ENCODE peak calls at places on chromosomes 5 and 9, in ten cellular contexts. One of them, this sample, is unnamed.

GRCh38 chr5:74017112-74017511 is 391.1 kb downstream of the ARHGEF28 start:
- DNase-seq in cardiac muscle cell: peak; percentile 10
- DNase-seq in CD8-positive, alpha-beta T cell: no peak
- DNase-seq in body of pancreas: no peak
- DNase-seq in endothelial cell of umbilical vein: no peak
- DNase-seq in CD4-positive, alpha-beta T cell: no peak
- DNase-seq in pancreas: no peak
- DNase-seq in effector memory CD4-positive, alpha-beta T cell: no peak
- DNase-seq in A549: no peak
- DNase-seq in colonic mucosa: no peak
- DNase-seq in this sample: no peak

GRCh38 chr9:72557549-72557948 is 36.1 kb downstream of the TMC1 start:
- DNase-seq in cardiac muscle cell: peak; percentile 78
- DNase-seq in CD8-positive, alpha-beta T cell: no peak
- DNase-seq in body of pancreas: peak; percentile 79
- DNase-seq in endothelial cell of umbilical vein: peak; percentile 49
- DNase-seq in CD4-positive, alpha-beta T cell: no peak
- DNase-seq in pancreas: no peak
- DNase-seq in effector memory CD4-positive, alpha-beta T cell: no peak
- DNase-seq in A549: peak; percentile 98
- DNase-seq in colonic mucosa: no peak
- DNase-seq in this sample: no peak

GRCh38 chr5:139146809-139147742 is 51.1 kb downstream of the SIL1 start:
- DNase-seq in cardiac muscle cell: peak; percentile 51
- DNase-seq in CD8-positive, alpha-beta T cell: no peak
- DNase-seq in body of pancreas: no peak
- DNase-seq in endothelial cell of umbilical vein: no peak
- DNase-seq in CD4-positive, alpha-beta T cell: no peak
- DNase-seq in pancreas: no peak
- DNase-seq in effector memory CD4-positive, alpha-beta T cell: no peak
- DNase-seq in A549: no peak
- DNase-seq in colonic mucosa: no peak
- DNase-seq in this sample: no peak

GRCh38 chr9:90821697-90822096 is 20.1 kb downstream of the SYK start:
- DNase-seq in cardiac muscle cell: no peak
- DNase-seq in CD8-positive, alpha-beta T cell: no peak
- DNase-seq in body of pancreas: no peak
- DNase-seq in endothelial cell of umbilical vein: no peak
- DNase-seq in CD4-positive, alpha-beta T cell: no peak
- DNase-seq in pancreas: no peak
- DNase-seq in effector memory CD4-positive, alpha-beta T cell: no peak
- DNase-seq in A549: no peak
- DNase-seq in colonic mucosa: no peak
- DNase-seq in this sample: no peak

GRCh38 chr9:99431103-99431502 is 209.0 kb downstream of the SEC61B start:
- DNase-seq in cardiac muscle cell: peak; percentile 62
- DNase-seq in CD8-positive, alpha-beta T cell: no peak
- DNase-seq in body of pancreas: no peak
- DNase-seq in endothelial cell of umbilical vein: peak; percentile 87
- DNase-seq in CD4-positive, alpha-beta T cell: no peak
- DNase-seq in pancreas: no peak
- DNase-seq in effector memory CD4-positive, alpha-beta T cell: no peak
- DNase-seq in A549: no peak
- DNase-seq in colonic mucosa: no peak
- DNase-seq in this sample: no peak

GRCh38 chr5:959581-960531 is 48.7 kb upstream of the NKD2 start:
- DNase-seq in cardiac muscle cell: no peak
- DNase-seq in CD8-positive, alpha-beta T cell: no peak
- DNase-seq in body of pancreas: no peak
- DNase-seq in endothelial cell of umbilical vein: no peak
- DNase-seq in CD4-positive, alpha-beta T cell: no peak
- DNase-seq in pancreas: no peak
- DNase-seq in effector memory CD4-positive, alpha-beta T cell: no peak
- DNase-seq in A549: no peak
- DNase-seq in colonic mucosa: no peak
- DNase-seq in this sample: no peak

GRCh38 chr5:73985145-73985544 is 359.1 kb downstream of the ARHGEF28 start:
- DNase-seq in cardiac muscle cell: peak; percentile 55
- DNase-seq in CD8-positive, alpha-beta T cell: no peak
- DNase-seq in body of pancreas: no peak
- DNase-seq in endothelial cell of umbilical vein: peak; percentile 59
- DNase-seq in CD4-positive, alpha-beta T cell: no peak
- DNase-seq in pancreas: no peak
- DNase-seq in effector memory CD4-positive, alpha-beta T cell: no peak
- DNase-seq in A549: peak; percentile 31
- DNase-seq in colonic mucosa: no peak
- DNase-seq in this sample: no peak

GRCh38 chr5:132001647-132002561 is 9.6 kb downstream of the ACSL6 start:
- DNase-seq in cardiac muscle cell: peak; percentile 25
- DNase-seq in CD8-positive, alpha-beta T cell: no peak
- DNase-seq in body of pancreas: peak; percentile 47
- DNase-seq in endothelial cell of umbilical vein: no peak
- DNase-seq in CD4-positive, alpha-beta T cell: no peak
- DNase-seq in pancreas: peak; percentile 17
- DNase-seq in effector memory CD4-positive, alpha-beta T cell: no peak
- DNase-seq in A549: no peak
- DNase-seq in colonic mucosa: no peak
- DNase-seq in this sample: no peak

GRCh38 chr5:134845335-134845851 is 375 bp upstream of the C5orf24 start:
- DNase-seq in cardiac muscle cell: peak; percentile 37
- DNase-seq in CD8-positive, alpha-beta T cell: no peak
- DNase-seq in body of pancreas: no peak
- DNase-seq in endothelial cell of umbilical vein: no peak
- DNase-seq in CD4-positive, alpha-beta T cell: no peak
- DNase-seq in pancreas: no peak
- DNase-seq in effector memory CD4-positive, alpha-beta T cell: no peak
- DNase-seq in A549: no peak
- DNase-seq in colonic mucosa: no peak
- DNase-seq in this sample: no peak

GRCh38 chr5:134840811-134841210 is 5.0 kb upstream of the C5orf24 start:
- DNase-seq in cardiac muscle cell: no peak
- DNase-seq in CD8-positive, alpha-beta T cell: no peak
- DNase-seq in body of pancreas: no peak
- DNase-seq in endothelial cell of umbilical vein: no peak
- DNase-seq in CD4-positive, alpha-beta T cell: no peak
- DNase-seq in pancreas: no peak
- DNase-seq in effector memory CD4-positive, alpha-beta T cell: no peak
- DNase-seq in A549: no peak
- DNase-seq in colonic mucosa: no peak
- DNase-seq in this sample: no peak

GRCh38 chr5:134846641-134846960 is 833 bp downstream of the C5orf24 start:
- DNase-seq in cardiac muscle cell: peak; percentile 27
- DNase-seq in CD8-positive, alpha-beta T cell: no peak
- DNase-seq in body of pancreas: no peak
- DNase-seq in endothelial cell of umbilical vein: peak; percentile 63
- DNase-seq in CD4-positive, alpha-beta T cell: no peak
- DNase-seq in pancreas: no peak
- DNase-seq in effector memory CD4-positive, alpha-beta T cell: peak; percentile 5
- DNase-seq in A549: no peak
- DNase-seq in colonic mucosa: no peak
- DNase-seq in this sample: no peak

GRCh38 chr5:134844252-134844651 is 1.5 kb upstream of the C5orf24 start:
- DNase-seq in cardiac muscle cell: no peak
- DNase-seq in CD8-positive, alpha-beta T cell: no peak
- DNase-seq in body of pancreas: no peak
- DNase-seq in endothelial cell of umbilical vein: no peak
- DNase-seq in CD4-positive, alpha-beta T cell: no peak
- DNase-seq in pancreas: no peak
- DNase-seq in effector memory CD4-positive, alpha-beta T cell: no peak
- DNase-seq in A549: no peak
- DNase-seq in colonic mucosa: no peak
- DNase-seq in this sample: no peak

GRCh38 chr5:134845852-134846640 is at the start of gene C5orf24:
- DNase-seq in cardiac muscle cell: peak; percentile 98
- DNase-seq in CD8-positive, alpha-beta T cell: peak; percentile 82
- DNase-seq in body of pancreas: peak; percentile 97
- DNase-seq in endothelial cell of umbilical vein: peak; percentile 98
- DNase-seq in CD4-positive, alpha-beta T cell: peak; percentile 87
- DNase-seq in pancreas: peak; percentile 95
- DNase-seq in effector memory CD4-positive, alpha-beta T cell: peak; percentile 86
- DNase-seq in A549: peak; percentile 96
- DNase-seq in colonic mucosa: peak; percentile 91
- DNase-seq in this sample: peak; percentile 89
- H3K27ac ChIP-seq in cardiac muscle cell: peak within 1 kb of the TSS; percentile 98
- H3K27ac ChIP-seq in CD8-positive, alpha-beta T cell: peak within 1 kb of the TSS; percentile 84
- H3K27ac ChIP-seq in body of pancreas: peak within 1 kb of the TSS; percentile 97
- H3K27ac ChIP-seq in endothelial cell of umbilical vein: peak within 1 kb of the TSS; percentile 90
- H3K27ac ChIP-seq in CD4-positive, alpha-beta T cell: peak within 1 kb of the TSS; percentile 87
- H3K27ac ChIP-seq in pancreas: peak within 1 kb of the TSS; percentile 81
- H3K27ac ChIP-seq in effector memory CD4-positive, alpha-beta T cell: peak within 1 kb of the TSS; percentile 95
- H3K27ac ChIP-seq in A549: peak within 1 kb of the TSS; percentile 94
- H3K27ac ChIP-seq in colonic mucosa: peak within 1 kb of the TSS; percentile 97
- H3K27ac ChIP-seq in this sample: peak within 1 kb of the TSS; percentile 96

GRCh38 chr5:172796306-172796705 is 25.3 kb upstream of the DUSP1 start:
- DNase-seq in cardiac muscle cell: no peak
- DNase-seq in CD8-positive, alpha-beta T cell: no peak
- DNase-seq in body of pancreas: no peak
- DNase-seq in endothelial cell of umbilical vein: no peak
- DNase-seq in CD4-positive, alpha-beta T cell: no peak
- DNase-seq in pancreas: no peak
- DNase-seq in effector memory CD4-positive, alpha-beta T cell: no peak
- DNase-seq in A549: no peak
- DNase-seq in colonic mucosa: no peak
- DNase-seq in this sample: no peak

GRCh38 chr5:172799416-172799815 is 28.4 kb upstream of the DUSP1 start:
- DNase-seq in cardiac muscle cell: no peak
- DNase-seq in CD8-positive, alpha-beta T cell: no peak
- DNase-seq in body of pancreas: no peak
- DNase-seq in endothelial cell of umbilical vein: no peak
- DNase-seq in CD4-positive, alpha-beta T cell: no peak
- DNase-seq in pancreas: no peak
- DNase-seq in effector memory CD4-positive, alpha-beta T cell: no peak
- DNase-seq in A549: no peak
- DNase-seq in colonic mucosa: no peak
- DNase-seq in this sample: no peak

GRCh38 chr5:172798422-172799215 is 27.6 kb upstream of the DUSP1 start:
- DNase-seq in cardiac muscle cell: peak; percentile 80
- DNase-seq in CD8-positive, alpha-beta T cell: no peak
- DNase-seq in body of pancreas: no peak
- DNase-seq in endothelial cell of umbilical vein: peak; percentile 71
- DNase-seq in CD4-positive, alpha-beta T cell: no peak
- DNase-seq in pancreas: no peak
- DNase-seq in effector memory CD4-positive, alpha-beta T cell: no peak
- DNase-seq in A549: peak; percentile 69
- DNase-seq in colonic mucosa: no peak
- DNase-seq in this sample: peak; percentile 49

GRCh38 chr5:172795401-172795977 is 24.5 kb upstream of the DUSP1 start:
- DNase-seq in cardiac muscle cell: peak; percentile 100
- DNase-seq in CD8-positive, alpha-beta T cell: no peak
- DNase-seq in body of pancreas: peak; percentile 74
- DNase-seq in endothelial cell of umbilical vein: peak; percentile 96
- DNase-seq in CD4-positive, alpha-beta T cell: no peak
- DNase-seq in pancreas: no peak
- DNase-seq in effector memory CD4-positive, alpha-beta T cell: no peak
- DNase-seq in A549: peak; percentile 42
- DNase-seq in colonic mucosa: peak; percentile 70
- DNase-seq in this sample: peak; percentile 93

DNA sequence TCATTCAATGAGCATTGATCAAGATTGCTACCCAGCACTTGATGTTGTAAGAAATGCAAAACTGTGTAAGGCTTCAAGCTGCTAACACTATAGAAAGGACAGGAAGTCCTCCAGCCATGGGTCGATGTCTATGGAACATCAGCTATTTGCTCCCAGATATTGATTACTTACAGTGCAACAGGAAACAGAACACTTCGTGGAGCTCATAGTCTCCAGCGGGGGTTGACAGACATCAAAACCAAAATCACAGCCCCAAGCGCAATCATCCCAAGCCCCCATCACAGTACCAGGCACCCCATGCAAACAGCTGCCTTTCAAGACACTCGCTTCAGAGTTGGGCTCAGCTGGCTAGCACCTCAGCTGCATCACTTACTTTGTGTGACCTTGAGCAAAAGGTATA is 26.8 kb upstream of the DUSP1 start:
- DNase-seq in cardiac muscle cell: no peak
- DNase-seq in CD8-positive, alpha-beta T cell: no peak
- DNase-seq in body of pancreas: no peak
- DNase-seq in endothelial cell of umbilical vein: no peak
- DNase-seq in CD4-positive, alpha-beta T cell: no peak
- DNase-seq in pancreas: no peak
- DNase-seq in effector memory CD4-positive, alpha-beta T cell: no peak
- DNase-seq in A549: no peak
- DNase-seq in colonic mucosa: no peak
- DNase-seq in this sample: no peak
- H3K27ac ChIP-seq in cardiac muscle cell: no peak overlapping the region
- H3K27ac ChIP-seq in CD8-positive, alpha-beta T cell: no peak overlapping the region
- H3K27ac ChIP-seq in body of pancreas: peak overlapping the region; percentile 72
- H3K27ac ChIP-seq in endothelial cell of umbilical vein: peak overlapping the region; percentile 77
- H3K27ac ChIP-seq in CD4-positive, alpha-beta T cell: no peak overlapping the region
- H3K27ac ChIP-seq in pancreas: no peak overlapping the region
- H3K27ac ChIP-seq in effector memory CD4-positive, alpha-beta T cell: no peak overlapping the region
- H3K27ac ChIP-seq in A549: peak overlapping the region; percentile 72
- H3K27ac ChIP-seq in colonic mucosa: peak overlapping the region; percentile 45
- H3K27ac ChIP-seq in this sample: peak overlapping the region; percentile 78

GRCh38 chr9:95128177-95128524 is 189.4 kb downstream of the FANCC start:
- DNase-seq in cardiac muscle cell: no peak
- DNase-seq in CD8-positive, alpha-beta T cell: no peak
- DNase-seq in body of pancreas: no peak
- DNase-seq in endothelial cell of umbilical vein: no peak
- DNase-seq in CD4-positive, alpha-beta T cell: no peak
- DNase-seq in pancreas: no peak
- DNase-seq in effector memory CD4-positive, alpha-beta T cell: no peak
- DNase-seq in A549: no peak
- DNase-seq in colonic mucosa: no peak
- DNase-seq in this sample: no peak

GRCh38 chr9:95126739-95127138 is 190.8 kb downstream of the FANCC start:
- DNase-seq in cardiac muscle cell: no peak
- DNase-seq in CD8-positive, alpha-beta T cell: no peak
- DNase-seq in body of pancreas: no peak
- DNase-seq in endothelial cell of umbilical vein: no peak
- DNase-seq in CD4-positive, alpha-beta T cell: no peak
- DNase-seq in pancreas: no peak
- DNase-seq in effector memory CD4-positive, alpha-beta T cell: no peak
- DNase-seq in A549: no peak
- DNase-seq in colonic mucosa: no peak
- DNase-seq in this sample: no peak

GRCh38 chr9:95125652-95126051 is 191.9 kb downstream of the FANCC start:
- DNase-seq in cardiac muscle cell: no peak
- DNase-seq in CD8-positive, alpha-beta T cell: no peak
- DNase-seq in body of pancreas: no peak
- DNase-seq in endothelial cell of umbilical vein: no peak
- DNase-seq in CD4-positive, alpha-beta T cell: no peak
- DNase-seq in pancreas: no peak
- DNase-seq in effector memory CD4-positive, alpha-beta T cell: no peak
- DNase-seq in A549: no peak
- DNase-seq in colonic mucosa: no peak
- DNase-seq in this sample: no peak

GRCh38 chr9:95129651-95130291 is 187.7 kb downstream of the FANCC start:
- DNase-seq in cardiac muscle cell: no peak
- DNase-seq in CD8-positive, alpha-beta T cell: no peak
- DNase-seq in body of pancreas: peak; percentile 57
- DNase-seq in endothelial cell of umbilical vein: no peak
- DNase-seq in CD4-positive, alpha-beta T cell: no peak
- DNase-seq in pancreas: no peak
- DNase-seq in effector memory CD4-positive, alpha-beta T cell: no peak
- DNase-seq in A549: no peak
- DNase-seq in colonic mucosa: no peak
- DNase-seq in this sample: no peak

GRCh38 chr9:95127249-95128176 is 190.0 kb downstream of the FANCC start:
- DNase-seq in cardiac muscle cell: peak; percentile 83
- DNase-seq in CD8-positive, alpha-beta T cell: peak; percentile 42
- DNase-seq in body of pancreas: peak; percentile 89
- DNase-seq in endothelial cell of umbilical vein: peak; percentile 78
- DNase-seq in CD4-positive, alpha-beta T cell: peak; percentile 52
- DNase-seq in pancreas: peak; percentile 95
- DNase-seq in effector memory CD4-positive, alpha-beta T cell: peak; percentile 47
- DNase-seq in A549: peak; percentile 76
- DNase-seq in colonic mucosa: peak; percentile 86
- DNase-seq in this sample: peak; percentile 91
- H3K27ac ChIP-seq in cardiac muscle cell: no peak overlapping the region
- H3K27ac ChIP-seq in CD8-positive, alpha-beta T cell: no peak overlapping the region
- H3K27ac ChIP-seq in body of pancreas: no peak overlapping the region
- H3K27ac ChIP-seq in endothelial cell of umbilical vein: no peak overlapping the region
- H3K27ac ChIP-seq in CD4-positive, alpha-beta T cell: no peak overlapping the region
- H3K27ac ChIP-seq in pancreas: no peak overlapping the region
- H3K27ac ChIP-seq in effector memory CD4-positive, alpha-beta T cell: no peak overlapping the region
- H3K27ac ChIP-seq in A549: peak overlapping the region; percentile 37
- H3K27ac ChIP-seq in colonic mucosa: no peak overlapping the region
- H3K27ac ChIP-seq in this sample: peak overlapping the region; percentile 46

GRCh38 chr9:81373294-81373693 is 316.1 kb downstream of the TLE1 start:
- DNase-seq in cardiac muscle cell: no peak
- DNase-seq in CD8-positive, alpha-beta T cell: no peak
- DNase-seq in body of pancreas: no peak
- DNase-seq in endothelial cell of umbilical vein: no peak
- DNase-seq in CD4-positive, alpha-beta T cell: no peak
- DNase-seq in pancreas: no peak
- DNase-seq in effector memory CD4-positive, alpha-beta T cell: no peak
- DNase-seq in A549: no peak
- DNase-seq in colonic mucosa: no peak
- DNase-seq in this sample: no peak

GRCh38 chr9:81372628-81373191 is 316.6 kb downstream of the TLE1 start:
- DNase-seq in cardiac muscle cell: peak; percentile 53
- DNase-seq in CD8-positive, alpha-beta T cell: no peak
- DNase-seq in body of pancreas: no peak
- DNase-seq in endothelial cell of umbilical vein: no peak
- DNase-seq in CD4-positive, alpha-beta T cell: no peak
- DNase-seq in pancreas: no peak
- DNase-seq in effector memory CD4-positive, alpha-beta T cell: no peak
- DNase-seq in A549: no peak
- DNase-seq in colonic mucosa: no peak
- DNase-seq in this sample: no peak

GRCh38 chr9:81370096-81370495 is 319.3 kb downstream of the TLE1 start:
- DNase-seq in cardiac muscle cell: no peak
- DNase-seq in CD8-positive, alpha-beta T cell: no peak
- DNase-seq in body of pancreas: no peak
- DNase-seq in endothelial cell of umbilical vein: no peak
- DNase-seq in CD4-positive, alpha-beta T cell: no peak
- DNase-seq in pancreas: no peak
- DNase-seq in effector memory CD4-positive, alpha-beta T cell: no peak
- DNase-seq in A549: no peak
- DNase-seq in colonic mucosa: no peak
- DNase-seq in this sample: no peak

GRCh38 chr9:81370650-81371049 is 318.7 kb downstream of the TLE1 start:
- DNase-seq in cardiac muscle cell: no peak
- DNase-seq in CD8-positive, alpha-beta T cell: no peak
- DNase-seq in body of pancreas: no peak
- DNase-seq in endothelial cell of umbilical vein: no peak
- DNase-seq in CD4-positive, alpha-beta T cell: no peak
- DNase-seq in pancreas: no peak
- DNase-seq in effector memory CD4-positive, alpha-beta T cell: no peak
- DNase-seq in A549: no peak
- DNase-seq in colonic mucosa: no peak
- DNase-seq in this sample: no peak

DNA sequence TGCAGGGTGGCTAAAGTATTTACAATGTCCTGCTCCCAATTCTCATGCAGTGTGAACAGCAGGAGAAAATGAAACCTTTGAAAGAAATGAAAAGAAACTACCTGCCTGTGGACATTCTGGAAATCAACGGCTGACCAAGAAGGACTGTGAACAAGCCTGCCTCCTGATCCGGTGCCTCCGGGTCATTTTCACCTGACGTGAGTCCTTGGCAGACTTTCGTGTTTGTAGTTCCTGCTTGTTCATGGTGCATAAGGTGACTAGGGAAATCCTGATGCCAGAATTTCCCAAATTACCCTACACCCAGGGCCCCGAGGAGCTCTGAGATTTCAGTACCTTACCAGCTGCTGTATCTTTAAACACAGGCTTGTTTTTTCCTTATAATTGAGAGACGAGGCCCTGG is 317.5 kb downstream of the TLE1 start:
- DNase-seq in cardiac muscle cell: no peak
- DNase-seq in CD8-positive, alpha-beta T cell: no peak
- DNase-seq in body of pancreas: no peak
- DNase-seq in endothelial cell of umbilical vein: no peak
- DNase-seq in CD4-positive, alpha-beta T cell: no peak
- DNase-seq in pancreas: no peak
- DNase-seq in effector memory CD4-positive, alpha-beta T cell: no peak
- DNase-seq in A549: no peak
- DNase-seq in colonic mucosa: no peak
- DNase-seq in this sample: no peak
- H3K27ac ChIP-seq in cardiac muscle cell: no peak overlapping the region
- H3K27ac ChIP-seq in CD8-positive, alpha-beta T cell: no peak overlapping the region
- H3K27ac ChIP-seq in body of pancreas: no peak overlapping the region
- H3K27ac ChIP-seq in endothelial cell of umbilical vein: no peak overlapping the region
- H3K27ac ChIP-seq in CD4-positive, alpha-beta T cell: no peak overlapping the region
- H3K27ac ChIP-seq in pancreas: no peak overlapping the region
- H3K27ac ChIP-seq in effector memory CD4-positive, alpha-beta T cell: no peak overlapping the region
- H3K27ac ChIP-seq in A549: no peak overlapping the region
- H3K27ac ChIP-seq in colonic mucosa: no peak overlapping the region
- H3K27ac ChIP-seq in this sample: no peak overlapping the region

This sample was measured in tibial nerve.